ENCODE peak calls at places on chromosomes 3 and 15, in four cellular contexts. N is heart left ventricle, Z is thoracic aorta, W is SJCRH30. M is an unnamed sample. For H3K27me3, H3K9me3 and H3K36me3, the result is how much of the 10 kb centered on the place peaks cover.

GRCh38 chr15:74828835-74829234 is 2.4 kb downstream of the CPLX3 start:
- DNase-seq in N (no peak), Z (no peak), W (no peak), M (peak)

GRCh38 chr15:44034334-44034733 is 160.7 kb downstream of the FRMD5 start:
- DNase-seq in N (no peak), Z (no peak), W (no peak), M (no peak)

GRCh38 chr3:75983609-75984290 is 198.4 kb upstream of the ZNF717 start:
- DNase-seq in N (no peak), Z (no peak), W (no peak), M (no peak)

GRCh38 chr15:36499751-36500389 is 79.6 kb upstream of the CDIN1 start:
- DNase-seq in N (no peak), Z (no peak), W (no peak), M (no peak)

GRCh38 chr3:113261996-113262665 is 50.8 kb downstream of the BOC start:
- DNase-seq in N (no peak), Z (no peak), W (peak), M (no peak)

GRCh38 chr3:101065962-101066361 is 72.7 kb upstream of the ABI3BP start:
- DNase-seq in N (no peak), Z (no peak), W (peak), M (no peak)

GRCh38 chr3:58013973-58014649 is 5.9 kb downstream of the FLNB start:
- DNase-seq in N (peak), Z (peak), W (no peak), M (no peak)

GRCh38 chr3:72496055-72496690 is 352.1 kb downstream of the SHQ1 start:
- DNase-seq in N (no peak), Z (no peak), W (no peak), M (no peak)

GRCh38 chr15:51533672-51534398 is 88.7 kb downstream of the DMXL2 start:
- DNase-seq in N (no peak), Z (no peak), W (no peak), M (no peak)

GRCh38 chr3:158347966-158348365 is 223.0 kb upstream of the MLF1 start:
- DNase-seq in N (no peak), Z (no peak), W (no peak), M (no peak)

GRCh38 chr15:29812384-29812694 is 9.9 kb downstream of the TJP1 start:
- DNase-seq in N (no peak), Z (no peak), W (no peak), M (no peak)

GRCh38 chr3:145903472-145904013 is 257.4 kb downstream of the PLOD2 start:
- DNase-seq in N (no peak), Z (no peak), W (no peak), M (no peak)

GRCh38 chr3:49567406-49567805 is 13.1 kb downstream of the BSN start:
- DNase-seq in N (no peak), Z (no peak), W (no peak), M (no peak)
- H3K27me3 ChIP-seq in N (under half), Z (under half), W (under half), M (under half)

DNA sequence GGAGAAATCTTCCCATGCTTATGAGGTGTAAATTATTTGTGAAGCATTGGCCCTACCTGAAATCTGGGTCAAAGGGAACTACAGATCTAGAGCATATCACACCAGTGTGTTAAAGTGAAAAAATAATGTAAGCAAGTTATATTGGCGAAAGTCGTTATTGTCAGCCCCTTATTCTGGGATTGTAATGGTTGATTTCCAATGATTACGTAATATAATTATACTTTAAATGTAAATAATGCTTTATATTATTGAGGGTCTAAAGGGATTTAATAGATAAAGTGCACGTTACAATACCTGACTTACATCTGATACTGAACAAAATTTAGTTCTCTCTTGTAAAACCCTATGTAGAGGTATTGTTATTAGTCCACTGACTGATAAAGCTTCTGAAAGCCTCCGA is 101.2 kb downstream of the NEO1 start:
- DNase-seq in N (no peak), Z (no peak), W (no peak), M (no peak)
- H3K9me3 ChIP-seq in N (under half), Z (under half), W (under half), M (under half)

GRCh38 chr3:35680866-35681650 is 41.7 kb downstream of the ARPP21 start:
- DNase-seq in N (no peak), Z (no peak), W (peak), M (no peak)

GRCh38 chr3:35677797-35678196 is 38.5 kb downstream of the ARPP21 start:
- DNase-seq in N (no peak), Z (no peak), W (peak), M (no peak)

GRCh38 chr3:35675621-35676020 is 36.3 kb downstream of the ARPP21 start:
- DNase-seq in N (no peak), Z (no peak), W (no peak), M (no peak)

GRCh38 chr3:35679409-35680080 is 40.2 kb downstream of the ARPP21 start:
- DNase-seq in N (no peak), Z (no peak), W (peak), M (peak)

GRCh38 chr3:35678552-35679220 is 39.4 kb downstream of the ARPP21 start:
- DNase-seq in N (no peak), Z (no peak), W (peak), M (no peak)
- H3K36me3 ChIP-seq in N (under half), Z (under half), W (under half), M (under half)

GRCh38 chr15:72304596-72304995 is 15.4 kb downstream of the CELF6 start:
- DNase-seq in N (no peak), Z (no peak), W (no peak), M (no peak)
- H3K27me3 ChIP-seq in N (under half), Z (under half), W (under half), M (under half)

GRCh38 chr3:32349184-32349583 is 42.5 kb upstream of the CMTM7 start:
- DNase-seq in N (no peak), Z (no peak), W (no peak), M (no peak)
- H3K9me3 ChIP-seq in N (under half), Z (under half), W (under half), M (under half)

GRCh38 chr3:9387322-9387655 is 10.1 kb upstream of the SETD5 start:
- DNase-seq in N (no peak), Z (no peak), W (no peak), M (no peak)

GRCh38 chr3:9384141-9384828 is 13.1 kb upstream of the SETD5 start:
- DNase-seq in N (no peak), Z (no peak), W (no peak), M (no peak)

GRCh38 chr3:9386501-9387321 is 10.7 kb upstream of the SETD5 start:
- DNase-seq in N (no peak), Z (no peak), W (no peak), M (no peak)

GRCh38 chr3:9385209-9385936 is 12.0 kb upstream of the SETD5 start:
- DNase-seq in N (no peak), Z (no peak), W (no peak), M (no peak)

DNA sequence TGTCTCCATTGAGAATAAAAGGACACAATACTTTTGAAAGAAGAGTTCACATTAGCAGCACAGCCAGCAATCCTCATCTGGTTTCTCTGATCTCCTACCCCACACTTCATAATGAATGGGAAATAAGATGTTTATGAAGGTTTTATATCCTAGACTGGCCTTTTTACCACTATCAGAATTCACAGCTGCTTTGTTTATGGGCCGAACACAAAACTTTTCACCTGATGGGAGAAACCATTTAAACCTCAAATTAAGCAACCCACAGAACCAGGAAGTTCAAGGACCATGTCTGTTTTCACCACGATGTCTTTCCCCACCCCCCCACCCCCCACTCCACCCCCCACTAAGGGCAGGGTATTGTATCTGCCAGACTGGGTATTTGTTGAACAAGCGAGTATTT is 11.4 kb upstream of the SETD5 start:
- DNase-seq in N (no peak), Z (no peak), W (no peak), M (no peak)
- H3K36me3 ChIP-seq in N (half or more), Z (under half), W (half or more), M (half or more)